ENCODE peak calls at places on chromosomes 3 and 15, in four cellular contexts. T is adrenal gland, L is spleen, A is HCT116. E is an unnamed sample.

GRCh38 chr3:31533169-31533870 is 595 bp downstream of the STT3B start:
- DNase-seq in L (peak), A (no peak), T (peak), E (peak)

GRCh38 chr15:68224546-68225250 is 4.8 kb downstream of the CLN6 start:
- DNase-seq in L (no peak), T (no peak), A (no peak), E (no peak)

GRCh38 chr15:45187894-45188830 is at the start of gene SHF:
- DNase-seq in T (peak), A (no peak), L (peak), E (no peak)

GRCh38 chr3:32842531-32842931 is 24.7 kb downstream of the TRIM71 start:
- DNase-seq in L (no peak), T (no peak), A (no peak), E (no peak)

GRCh38 chr3:23202921-23203650 is at the start of gene UBE2E2:
- DNase-seq in A (no peak), T (peak), L (peak), E (peak)

GRCh38 chr3:143119974-143120715 is 574 bp downstream of the CHST2 start:
- DNase-seq in T (no peak), L (peak), A (no peak), E (peak)

GRCh38 chr3:187519428-187519890 is 150.7 kb downstream of the SST start:
- DNase-seq in T (no peak), L (no peak), A (no peak), E (no peak)

GRCh38 chr3:120489421-120489820 is 38.6 kb upstream of the FSTL1 start:
- DNase-seq in L (no peak), A (no peak), T (no peak), E (no peak)

GRCh38 chr3:14564741-14565140 is 24.6 kb upstream of the GRIP2 start:
- DNase-seq in A (no peak), L (no peak), T (no peak), E (no peak)

GRCh38 chr3:94303897-94304296 is 241.0 kb downstream of the NSUN3 start:
- DNase-seq in T (no peak), L (no peak), A (no peak), E (no peak)

GRCh38 chr15:97992831-97993230 is 32.3 kb downstream of the ARRDC4 start:
- DNase-seq in L (no peak), A (no peak), T (no peak), E (no peak)

GRCh38 chr3:185582871-185583270 is 3.2 kb upstream of the SENP2 start:
- DNase-seq in A (no peak), L (no peak), T (no peak), E (no peak)

GRCh38 chr3:190012784-190013183 is 107.9 kb downstream of the P3H2 start:
- DNase-seq in A (peak), T (peak), L (no peak), E (no peak)

GRCh38 chr3:18740631-18741583 is 315.8 kb upstream of the SATB1 start:
- DNase-seq in A (no peak), L (no peak), T (no peak), E (no peak)

GRCh38 chr3:38468811-38469210 is 15.1 kb downstream of the ACVR2B start:
- DNase-seq in T (no peak), A (no peak), L (no peak), E (no peak)

GRCh38 chr3:80890571-80890970 is 870.9 kb downstream of the GBE1 start:
- DNase-seq in A (no peak), T (no peak), L (no peak), E (no peak)

GRCh38 chr15:78000089-78000926 is 77.2 kb downstream of the TBC1D2B start:
- DNase-seq in L (peak), T (peak), A (peak), E (peak)

GRCh38 chr3:182241777-182242556 is 530.2 kb downstream of the SOX2 start:
- DNase-seq in A (no peak), L (no peak), T (peak), E (no peak)

GRCh38 chr3:13518516-13519351 is 30.2 kb upstream of the FBLN2 start:
- DNase-seq in L (peak), T (no peak), A (no peak), E (no peak)

GRCh38 chr3:183809209-183809608 is 16.2 kb downstream of the MAP6D1 start:
- DNase-seq in A (no peak), L (no peak), T (no peak), E (no peak)

GRCh38 chr3:133944641-133945441 is 49.2 kb upstream of the RAB6B start:
- DNase-seq in T (no peak), L (peak), A (no peak), E (no peak)

GRCh38 chr15:36040173-36040572 is 494.2 kb upstream of the DPH6 start:
- DNase-seq in A (no peak), T (no peak), L (no peak), E (no peak)

GRCh38 chr15:62969442-62970089 is 73.0 kb upstream of the TPM1 start:
- DNase-seq in A (no peak), T (no peak), L (no peak), E (no peak)

GRCh38 chr15:40029979-40030893 is 8.7 kb downstream of the SRP14 start:
- DNase-seq in L (no peak), T (no peak), A (no peak), E (no peak)

GRCh38 chr3:13547591-13548371 is 1.1 kb upstream of the FBLN2 start:
- DNase-seq in L (no peak), A (no peak), T (no peak), E (no peak)

GRCh38 chr3:134976948-134977347 is 181.9 kb downstream of the EPHB1 start:
- DNase-seq in L (no peak), A (no peak), T (no peak), E (no peak)

DNA sequence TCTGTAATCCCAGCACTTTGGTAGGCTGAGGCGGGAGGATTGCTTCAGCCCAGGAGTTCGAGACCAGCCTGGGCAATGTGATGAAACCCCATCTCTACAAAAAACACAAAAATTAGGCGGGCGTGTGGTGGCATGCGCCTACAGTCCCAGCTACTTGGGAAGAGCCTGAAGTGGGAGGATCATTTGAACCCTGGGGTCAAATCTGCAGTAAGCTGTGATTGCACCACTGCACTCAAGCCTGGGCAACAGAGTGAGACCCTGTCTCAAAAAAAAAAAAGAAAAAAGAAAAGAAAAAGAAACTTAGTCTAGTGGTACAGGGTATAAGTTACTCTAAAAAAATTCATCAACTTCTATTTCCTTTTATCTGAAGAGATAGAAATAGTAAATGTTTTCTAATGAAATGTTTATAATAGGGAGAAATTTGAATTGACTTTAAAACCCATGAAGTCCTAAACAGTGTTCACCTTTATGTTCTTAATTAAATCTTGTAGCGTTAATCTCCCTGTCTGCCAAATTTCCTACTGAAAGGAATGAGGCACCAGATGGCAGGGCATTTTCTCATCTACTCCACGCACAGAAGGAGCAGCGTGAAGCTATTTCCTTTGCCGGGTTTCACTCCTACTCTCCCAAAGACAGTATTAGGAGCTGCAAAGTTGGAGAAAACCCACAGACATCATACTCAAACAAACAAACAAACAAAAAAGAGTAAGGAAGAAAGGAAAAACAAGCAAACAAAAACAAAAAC is 1.9 kb downstream of the PCLAF start:
- DNase-seq in L (no peak), A (no peak), T (no peak), E (no peak)
- H3K4me3 ChIP-seq in L (no peak), A (no peak), T (no peak), E (no peak)

GRCh38 chr3:149277338-149277813 is 55.7 kb upstream of the CP start:
- DNase-seq in A (no peak), L (no peak), T (no peak), E (no peak)
- TF ChIP-seq POLR2A in A (no peak), L (no peak), T (no peak), E (peak)

GRCh38 chr3:55453871-55454496 is 33.1 kb downstream of the WNT5A start:
- DNase-seq in T (no peak), A (no peak), L (no peak), E (no peak)
- H3K4me3 ChIP-seq in T (no peak), A (no peak), L (no peak), E (no peak)

DNA sequence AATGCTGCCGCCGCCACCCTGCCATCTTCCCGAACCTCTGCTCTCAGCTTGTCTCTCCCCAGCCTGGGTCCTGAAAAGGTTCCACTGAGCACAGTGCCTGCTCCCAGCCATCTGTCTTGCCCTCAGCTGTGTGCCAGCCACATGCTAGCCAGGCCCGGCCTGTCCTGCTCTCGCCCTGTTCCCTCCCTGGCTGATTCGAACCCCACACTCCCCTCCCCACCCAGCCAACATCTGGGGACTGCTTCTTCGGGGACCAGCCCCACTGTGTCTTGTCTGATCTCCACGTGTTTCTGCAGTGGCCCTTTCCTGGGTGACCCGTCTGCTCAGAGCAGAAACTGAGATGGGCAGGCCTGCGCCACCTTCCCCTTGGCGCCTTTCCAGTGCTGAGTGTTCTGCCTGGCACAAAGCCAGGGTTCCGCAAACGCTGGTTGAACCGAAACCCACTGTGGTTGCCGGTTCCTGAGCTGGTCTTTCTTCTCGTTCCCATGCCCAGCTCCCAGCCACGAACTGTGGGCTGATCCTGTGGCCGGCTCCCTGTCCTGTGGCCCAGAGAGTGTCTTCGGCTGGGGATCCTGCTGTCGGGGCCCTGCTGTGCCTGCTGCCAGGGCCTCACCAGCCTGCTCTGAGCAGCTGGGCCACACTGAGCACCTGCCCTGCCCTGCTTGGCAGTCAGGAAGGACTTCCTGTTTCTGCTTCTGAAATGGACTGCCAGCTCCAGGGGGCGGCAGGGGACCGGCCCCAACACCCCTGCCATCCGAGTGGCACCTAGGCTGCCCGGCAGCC is 62.7 kb upstream of the KLF13 start:
- DNase-seq in T (peak), A (no peak), L (peak), E (peak)
- TF ChIP-seq POLR2A in T (no peak), A (no peak), L (no peak), E (peak)

GRCh38 chr3:71255498-71255897 is 328.0 kb downstream of the FOXP1 start:
- DNase-seq in T (no peak), L (no peak), A (no peak), E (no peak)

GRCh38 chr3:71252466-71252865 is 331.1 kb downstream of the FOXP1 start:
- DNase-seq in A (no peak), T (no peak), L (no peak), E (no peak)

GRCh38 chr3:71253169-71253568 is 330.4 kb downstream of the FOXP1 start:
- DNase-seq in A (no peak), T (no peak), L (no peak), E (no peak)

GRCh38 chr3:71254658-71255057 is 328.9 kb downstream of the FOXP1 start:
- DNase-seq in A (no peak), T (no peak), L (no peak), E (no peak)

GRCh38 chr3:71254251-71254650 is 329.3 kb downstream of the FOXP1 start:
- DNase-seq in A (no peak), T (no peak), L (no peak), E (no peak)
- H3K4me3 ChIP-seq in A (no peak), T (no peak), L (no peak), E (no peak)

DNA sequence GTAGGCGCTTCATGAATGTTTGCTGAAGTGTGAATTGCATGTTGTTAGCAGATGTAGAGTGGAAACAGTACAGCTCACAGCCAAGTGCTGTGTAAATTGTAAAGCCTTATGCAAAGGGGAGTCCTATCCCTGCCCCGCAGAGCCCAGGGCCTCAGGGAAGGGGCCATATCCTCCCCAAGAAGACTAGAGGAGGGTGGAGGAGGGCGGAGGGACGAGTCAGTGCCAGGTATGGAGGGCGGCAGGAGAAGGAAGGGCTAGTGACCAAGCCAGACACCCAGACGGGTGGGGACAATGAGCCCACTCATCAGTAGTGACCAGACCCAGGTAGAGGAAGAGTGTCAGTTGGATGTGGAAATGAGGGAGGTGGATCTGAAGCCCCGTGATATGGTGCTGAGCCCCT is 45.2 kb downstream of the ZNF710 start:
- DNase-seq in T (no peak), A (no peak), L (no peak), E (no peak)
- TF ChIP-seq POLR2A in T (no peak), A (no peak), L (no peak), E (no peak)

DNA sequence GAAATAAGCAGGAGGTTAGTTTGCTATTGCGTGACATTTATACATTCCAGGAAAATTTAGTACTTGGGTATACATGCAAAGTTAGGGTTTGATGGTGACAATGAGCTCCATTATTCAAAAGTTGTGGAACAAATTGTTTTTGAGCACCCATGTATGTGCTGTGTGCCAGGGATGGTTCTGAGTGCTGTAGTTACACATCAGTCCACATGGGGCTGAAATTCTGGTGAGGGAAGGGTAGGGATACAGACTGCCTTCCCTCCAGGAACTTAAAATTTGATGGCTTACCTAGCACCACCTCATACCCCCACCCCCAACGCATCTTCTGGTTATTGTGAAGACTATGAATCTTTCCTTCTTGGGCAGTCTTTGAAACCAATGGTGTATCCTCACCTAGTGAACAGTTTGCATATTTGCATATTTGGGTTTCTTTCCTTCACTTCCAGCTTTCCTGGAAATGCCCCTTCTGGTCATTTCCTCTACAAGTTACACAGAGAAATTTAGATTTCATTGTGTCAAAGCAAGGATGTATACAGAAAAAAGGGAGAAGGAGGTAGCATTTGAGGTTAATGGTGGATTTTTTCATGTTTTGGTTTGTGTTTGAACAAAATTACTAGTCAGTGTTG is 222.0 kb upstream of the IL12A start:
- DNase-seq in L (no peak), T (no peak), A (no peak), E (no peak)
- H3K4me3 ChIP-seq in L (no peak), T (no peak), A (no peak), E (no peak)